ENCODE peak calls at places on chromosomes 3 and 15, in ten cellular contexts. One of them, this sample, is unnamed.

GRCh38 chr3:52211268-52211891 is 13.4 kb downstream of the ALAS1 start:
- DNase-seq in mesendoderm: no peak
- DNase-seq in SJSA1: no peak
- DNase-seq in colonic mucosa: no peak
- DNase-seq in right cardiac atrium: no peak
- DNase-seq in spleen: no peak
- DNase-seq in right lobe of liver: peak
- DNase-seq in fibroblast of lung: no peak
- DNase-seq in A549: no peak
- DNase-seq in Karpas-422: no peak
- DNase-seq in this sample: no peak

GRCh38 chr15:74406992-74407705 is 26.6 kb downstream of the SEMA7A start:
- DNase-seq in Karpas-422: no peak
- DNase-seq in right lobe of liver: no peak
- DNase-seq in mesendoderm: peak
- DNase-seq in SJSA1: peak
- DNase-seq in A549: peak
- DNase-seq in spleen: no peak
- DNase-seq in colonic mucosa: no peak
- DNase-seq in fibroblast of lung: peak
- DNase-seq in right cardiac atrium: peak
- DNase-seq in this sample: peak

GRCh38 chr3:107588217-107588616 is 65.5 kb downstream of the BBX start:
- DNase-seq in SJSA1: no peak
- DNase-seq in right cardiac atrium: no peak
- DNase-seq in Karpas-422: no peak
- DNase-seq in mesendoderm: no peak
- DNase-seq in colonic mucosa: no peak
- DNase-seq in fibroblast of lung: no peak
- DNase-seq in spleen: no peak
- DNase-seq in A549: no peak
- DNase-seq in right lobe of liver: no peak
- DNase-seq in this sample: no peak

GRCh38 chr15:33086500-33087141 is 107.9 kb downstream of the FMN1 start:
- DNase-seq in fibroblast of lung: peak
- DNase-seq in spleen: no peak
- DNase-seq in Karpas-422: peak
- DNase-seq in mesendoderm: peak
- DNase-seq in SJSA1: no peak
- DNase-seq in right cardiac atrium: no peak
- DNase-seq in right lobe of liver: no peak
- DNase-seq in A549: peak
- DNase-seq in colonic mucosa: no peak
- DNase-seq in this sample: peak

GRCh38 chr3:14428087-14429067 is 26.0 kb downstream of the SLC6A6 start:
- DNase-seq in right cardiac atrium: peak
- DNase-seq in spleen: no peak
- DNase-seq in SJSA1: no peak
- DNase-seq in colonic mucosa: no peak
- DNase-seq in fibroblast of lung: peak
- DNase-seq in A549: no peak
- DNase-seq in Karpas-422: peak
- DNase-seq in right lobe of liver: no peak
- DNase-seq in mesendoderm: no peak
- DNase-seq in this sample: no peak

GRCh38 chr3:70805044-70805732 is 492.8 kb upstream of the MDFIC2 start:
- DNase-seq in right cardiac atrium: no peak
- DNase-seq in right lobe of liver: no peak
- DNase-seq in Karpas-422: no peak
- DNase-seq in fibroblast of lung: peak
- DNase-seq in A549: no peak
- DNase-seq in SJSA1: no peak
- DNase-seq in spleen: no peak
- DNase-seq in mesendoderm: no peak
- DNase-seq in colonic mucosa: no peak
- DNase-seq in this sample: no peak

GRCh38 chr3:54999801-55000200 is 71.9 kb upstream of the LRTM1 start:
- DNase-seq in colonic mucosa: no peak
- DNase-seq in fibroblast of lung: no peak
- DNase-seq in right cardiac atrium: no peak
- DNase-seq in mesendoderm: peak
- DNase-seq in Karpas-422: no peak
- DNase-seq in SJSA1: no peak
- DNase-seq in A549: no peak
- DNase-seq in right lobe of liver: no peak
- DNase-seq in spleen: no peak
- DNase-seq in this sample: peak

GRCh38 chr3:114496874-114497273 is 203.0 kb downstream of the TIGIT start:
- DNase-seq in right cardiac atrium: no peak
- DNase-seq in spleen: no peak
- DNase-seq in colonic mucosa: no peak
- DNase-seq in mesendoderm: no peak
- DNase-seq in Karpas-422: no peak
- DNase-seq in right lobe of liver: peak
- DNase-seq in SJSA1: no peak
- DNase-seq in fibroblast of lung: peak
- DNase-seq in A549: peak
- DNase-seq in this sample: peak

GRCh38 chr3:20066848-20067617 is 26.8 kb downstream of the KAT2B start:
- DNase-seq in fibroblast of lung: peak
- DNase-seq in SJSA1: no peak
- DNase-seq in colonic mucosa: no peak
- DNase-seq in A549: no peak
- DNase-seq in spleen: no peak
- DNase-seq in mesendoderm: no peak
- DNase-seq in Karpas-422: no peak
- DNase-seq in right cardiac atrium: peak
- DNase-seq in right lobe of liver: no peak
- DNase-seq in this sample: no peak

DNA sequence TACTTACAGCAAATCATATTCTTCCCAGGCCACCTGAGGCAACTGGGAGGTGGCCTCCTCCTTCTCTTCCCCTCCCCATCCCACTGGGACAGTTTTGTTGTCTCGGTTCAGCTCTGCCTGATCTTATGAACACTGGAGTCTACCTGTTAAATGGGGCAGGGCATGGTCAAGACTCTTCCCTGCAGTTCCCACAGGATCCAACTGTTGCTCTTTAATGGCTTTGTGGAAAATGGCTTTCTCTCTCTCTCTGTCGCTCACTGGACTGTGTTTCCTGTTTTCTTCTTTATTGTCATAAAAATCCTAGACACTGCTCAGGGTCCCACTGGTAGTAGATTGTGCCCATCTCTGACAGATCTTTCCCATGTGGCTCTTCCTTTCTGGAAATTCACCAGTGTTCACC is 40.2 kb downstream of the SLC27A2 start:
- DNase-seq in Karpas-422: no peak
- DNase-seq in right cardiac atrium: no peak
- DNase-seq in spleen: no peak
- DNase-seq in mesendoderm: no peak
- DNase-seq in right lobe of liver: no peak
- DNase-seq in A549: no peak
- DNase-seq in fibroblast of lung: no peak
- DNase-seq in SJSA1: no peak
- DNase-seq in colonic mucosa: no peak
- DNase-seq in this sample: no peak
- H3K27ac ChIP-seq in Karpas-422: no peak
- H3K27ac ChIP-seq in right cardiac atrium: no peak
- H3K27ac ChIP-seq in spleen: no peak
- H3K27ac ChIP-seq in mesendoderm: no peak
- H3K27ac ChIP-seq in right lobe of liver: no peak
- H3K27ac ChIP-seq in A549: no peak
- H3K27ac ChIP-seq in fibroblast of lung: no peak
- H3K27ac ChIP-seq in SJSA1: no peak
- H3K27ac ChIP-seq in colonic mucosa: no peak
- H3K27ac ChIP-seq in this sample: no peak

DNA sequence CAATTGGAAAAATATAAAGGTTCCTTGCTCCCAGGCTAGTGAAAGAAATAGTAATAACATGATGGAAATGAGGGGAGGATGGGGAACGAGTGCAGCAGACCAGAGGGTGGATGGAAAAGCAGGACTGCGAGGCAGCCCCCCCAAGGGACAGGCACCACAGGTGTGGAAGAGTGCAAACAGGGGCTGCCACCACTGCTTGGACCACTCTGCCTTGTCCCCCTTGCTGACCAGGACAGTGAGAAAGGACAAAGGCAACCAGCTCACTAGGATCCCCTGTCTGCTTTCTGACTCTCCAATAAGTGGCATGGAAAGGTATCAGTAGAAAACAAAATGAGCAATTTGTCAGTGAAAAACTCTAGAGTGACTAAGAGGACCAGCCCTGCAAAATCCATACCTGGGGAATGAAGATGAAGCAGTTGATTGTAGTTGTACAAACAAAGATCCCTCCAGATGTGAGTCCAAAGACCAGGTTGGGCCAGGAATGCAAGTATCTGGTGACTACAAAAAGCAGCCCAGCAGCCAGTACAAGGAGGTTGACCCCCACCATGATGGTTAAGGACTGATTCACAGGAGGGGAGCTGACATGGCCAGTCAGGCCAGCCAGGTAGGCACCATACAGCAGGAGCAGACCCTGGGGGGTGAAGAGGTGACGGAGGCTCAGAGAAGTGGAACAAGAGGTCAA is 86.6 kb upstream of the GSK3B start:
- DNase-seq in right cardiac atrium: no peak
- DNase-seq in A549: no peak
- DNase-seq in SJSA1: no peak
- DNase-seq in right lobe of liver: no peak
- DNase-seq in colonic mucosa: no peak
- DNase-seq in spleen: no peak
- DNase-seq in mesendoderm: no peak
- DNase-seq in Karpas-422: no peak
- DNase-seq in fibroblast of lung: no peak
- DNase-seq in this sample: no peak
- H3K27ac ChIP-seq in right cardiac atrium: no peak
- H3K27ac ChIP-seq in A549: no peak
- H3K27ac ChIP-seq in SJSA1: no peak
- H3K27ac ChIP-seq in right lobe of liver: no peak
- H3K27ac ChIP-seq in colonic mucosa: no peak
- H3K27ac ChIP-seq in spleen: no peak
- H3K27ac ChIP-seq in mesendoderm: no peak
- H3K27ac ChIP-seq in Karpas-422: no peak
- H3K27ac ChIP-seq in fibroblast of lung: no peak
- H3K27ac ChIP-seq in this sample: no peak

GRCh38 chr3:58197588-58197987 is 13.2 kb downstream of the DNASE1L3 start:
- DNase-seq in SJSA1: no peak
- DNase-seq in right lobe of liver: no peak
- DNase-seq in mesendoderm: no peak
- DNase-seq in colonic mucosa: no peak
- DNase-seq in spleen: no peak
- DNase-seq in fibroblast of lung: no peak
- DNase-seq in A549: no peak
- DNase-seq in Karpas-422: no peak
- DNase-seq in right cardiac atrium: no peak
- DNase-seq in this sample: no peak

GRCh38 chr3:58200121-58200709 is 10.6 kb downstream of the DNASE1L3 start:
- DNase-seq in spleen: peak
- DNase-seq in mesendoderm: no peak
- DNase-seq in A549: no peak
- DNase-seq in colonic mucosa: no peak
- DNase-seq in right lobe of liver: no peak
- DNase-seq in fibroblast of lung: no peak
- DNase-seq in right cardiac atrium: no peak
- DNase-seq in SJSA1: no peak
- DNase-seq in Karpas-422: no peak
- DNase-seq in this sample: no peak

GRCh38 chr3:58200846-58201355 is 9.9 kb downstream of the DNASE1L3 start:
- DNase-seq in right lobe of liver: no peak
- DNase-seq in spleen: no peak
- DNase-seq in colonic mucosa: no peak
- DNase-seq in A549: no peak
- DNase-seq in mesendoderm: no peak
- DNase-seq in right cardiac atrium: no peak
- DNase-seq in Karpas-422: no peak
- DNase-seq in SJSA1: no peak
- DNase-seq in fibroblast of lung: no peak
- DNase-seq in this sample: no peak

GRCh38 chr3:58198804-58199203 is 12.0 kb downstream of the DNASE1L3 start:
- DNase-seq in A549: no peak
- DNase-seq in colonic mucosa: no peak
- DNase-seq in fibroblast of lung: no peak
- DNase-seq in mesendoderm: no peak
- DNase-seq in right lobe of liver: no peak
- DNase-seq in spleen: no peak
- DNase-seq in SJSA1: no peak
- DNase-seq in right cardiac atrium: no peak
- DNase-seq in Karpas-422: no peak
- DNase-seq in this sample: no peak

GRCh38 chr3:58198362-58198761 is 12.4 kb downstream of the DNASE1L3 start:
- DNase-seq in fibroblast of lung: no peak
- DNase-seq in SJSA1: no peak
- DNase-seq in right lobe of liver: no peak
- DNase-seq in right cardiac atrium: no peak
- DNase-seq in colonic mucosa: no peak
- DNase-seq in mesendoderm: no peak
- DNase-seq in spleen: no peak
- DNase-seq in A549: no peak
- DNase-seq in Karpas-422: no peak
- DNase-seq in this sample: no peak
- H3K27ac ChIP-seq in fibroblast of lung: no peak
- H3K27ac ChIP-seq in SJSA1: no peak
- H3K27ac ChIP-seq in right lobe of liver: no peak
- H3K27ac ChIP-seq in right cardiac atrium: peak
- H3K27ac ChIP-seq in colonic mucosa: no peak
- H3K27ac ChIP-seq in mesendoderm: no peak
- H3K27ac ChIP-seq in spleen: peak
- H3K27ac ChIP-seq in A549: no peak
- H3K27ac ChIP-seq in Karpas-422: no peak
- H3K27ac ChIP-seq in this sample: no peak

GRCh38 chr3:121793078-121793477 is 41.8 kb downstream of the IQCB1 start:
- DNase-seq in right lobe of liver: no peak
- DNase-seq in A549: no peak
- DNase-seq in mesendoderm: no peak
- DNase-seq in spleen: no peak
- DNase-seq in right cardiac atrium: no peak
- DNase-seq in fibroblast of lung: no peak
- DNase-seq in SJSA1: no peak
- DNase-seq in Karpas-422: no peak
- DNase-seq in colonic mucosa: no peak
- DNase-seq in this sample: no peak
- H3K27ac ChIP-seq in right lobe of liver: no peak
- H3K27ac ChIP-seq in A549: no peak
- H3K27ac ChIP-seq in mesendoderm: no peak
- H3K27ac ChIP-seq in spleen: no peak
- H3K27ac ChIP-seq in right cardiac atrium: no peak
- H3K27ac ChIP-seq in fibroblast of lung: no peak
- H3K27ac ChIP-seq in SJSA1: no peak
- H3K27ac ChIP-seq in Karpas-422: peak
- H3K27ac ChIP-seq in colonic mucosa: no peak
- H3K27ac ChIP-seq in this sample: no peak

DNA sequence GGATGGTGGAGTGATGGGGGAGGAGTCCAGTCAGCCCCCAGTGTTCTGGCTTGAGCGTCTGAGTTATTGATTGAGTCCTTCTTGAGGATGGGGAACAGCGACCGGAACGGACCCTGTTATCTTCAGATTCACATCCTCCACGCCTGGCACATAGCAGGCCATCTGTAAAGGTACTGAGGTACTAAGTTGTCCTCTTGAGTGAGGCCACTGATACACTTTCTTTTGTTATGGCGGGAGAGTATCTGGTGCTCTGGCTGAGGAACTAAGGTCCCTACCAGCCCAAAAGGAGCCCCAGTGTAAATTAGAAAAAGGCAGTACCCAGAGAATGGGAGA is 16.7 kb upstream of the HRH1 start:
- DNase-seq in right cardiac atrium: no peak
- DNase-seq in fibroblast of lung: no peak
- DNase-seq in Karpas-422: no peak
- DNase-seq in colonic mucosa: no peak
- DNase-seq in spleen: no peak
- DNase-seq in A549: no peak
- DNase-seq in right lobe of liver: no peak
- DNase-seq in SJSA1: no peak
- DNase-seq in mesendoderm: no peak
- DNase-seq in this sample: no peak
- H3K27ac ChIP-seq in right cardiac atrium: no peak
- H3K27ac ChIP-seq in fibroblast of lung: peak
- H3K27ac ChIP-seq in Karpas-422: no peak
- H3K27ac ChIP-seq in colonic mucosa: no peak
- H3K27ac ChIP-seq in spleen: no peak
- H3K27ac ChIP-seq in A549: peak
- H3K27ac ChIP-seq in right lobe of liver: no peak
- H3K27ac ChIP-seq in SJSA1: peak
- H3K27ac ChIP-seq in mesendoderm: no peak
- H3K27ac ChIP-seq in this sample: no peak